ENCODE peak calls at places on chromosomes 7 and 10, in four cellular contexts. Q, Z, W and J are unnamed samples.
A peak's percentile ranks its signal among the peaks of the same experiment; 100 is the strongest.

GRCh38 chr10:76231258-76231934 is 800.0 kb downstream of the LRMDA start:
- DNase-seq in Q (no peak), Z (no peak), W (peak; percentile 79), J (no peak)

GRCh38 chr7:44258865-44259546 is 58.2 kb downstream of the YKT6 start:
- DNase-seq in Q (no peak), Z (no peak), W (no peak), J (no peak)

GRCh38 chr7:1494866-1495563 is 9.2 kb downstream of the INTS1 start:
- DNase-seq in Q (no peak), Z (no peak), W (no peak), J (no peak)

GRCh38 chr7:74653686-74654181 is 3.8 kb upstream of the GTF2I start:
- DNase-seq in Q (no peak), Z (no peak), W (no peak), J (no peak)

GRCh38 chr10:92810934-92811532 is 37.3 kb upstream of the EXOC6 start:
- DNase-seq in Q (no peak), Z (no peak), W (no peak), J (no peak)

GRCh38 chr10:102384053-102384452 is 11.5 kb upstream of the NFKB2 start:
- DNase-seq in Q (no peak), Z (no peak), W (peak; percentile 82), J (no peak)

GRCh38 chr10:118407026-118407425 is 64.9 kb upstream of the FAM204A start:
- DNase-seq in Q (no peak), Z (no peak), W (no peak), J (no peak)

GRCh38 chr10:30184397-30185033 is 125.1 kb upstream of the JCAD start:
- DNase-seq in Q (no peak), Z (no peak), W (no peak), J (no peak)

GRCh38 chr10:75210193-75211006 is at the start of gene VDAC2:
- DNase-seq in Q (peak; percentile 86), Z (peak; percentile 95), W (peak; percentile 95), J (peak; percentile 73)

GRCh38 chr7:29003703-29004102 is 45.6 kb upstream of the TRIL start:
- DNase-seq in Q (no peak), Z (no peak), W (no peak), J (no peak)

GRCh38 chr7:140242057-140243031 is 65.6 kb upstream of the KDM7A start:
- DNase-seq in Q (no peak), Z (no peak), W (peak; percentile 82), J (no peak)

GRCh38 chr7:56121440-56121839 is 5.2 kb upstream of the NUPR2 start:
- DNase-seq in Q (no peak), Z (no peak), W (no peak), J (no peak)

GRCh38 chr10:79385804-79386531 is 38.7 kb downstream of the PPIF start:
- DNase-seq in Q (peak; percentile 40), Z (peak; percentile 33), W (peak; percentile 85), J (no peak)

GRCh38 chr10:71972746-71973695 is 8.8 kb downstream of the CHST3 start:
- DNase-seq in Q (no peak), Z (no peak), W (no peak), J (no peak)

GRCh38 chr10:103241262-103242011 is 4.2 kb upstream of the RPEL1 start:
- DNase-seq in Q (no peak), Z (no peak), W (peak; percentile 73), J (peak; percentile 10)

GRCh38 chr10:68988530-68989316 is at the start of gene KIFBP:
- DNase-seq in Q (peak; percentile 96), Z (peak; percentile 89), W (peak; percentile 98), J (peak; percentile 98)

GRCh38 chr7:80088705-80089104 is 45.9 kb upstream of the GNAI1 start:
- DNase-seq in Q (no peak), Z (no peak), W (no peak), J (no peak)

GRCh38 chr10:9035355-9035754 is 980.9 kb downstream of the GATA3 start:
- DNase-seq in Q (no peak), Z (no peak), W (no peak), J (no peak)

GRCh38 chr10:55629792-55630490 is 731.1 kb downstream of the ZWINT start:
- DNase-seq in Q (no peak), Z (no peak), W (peak; percentile 80), J (peak; percentile 24)

GRCh38 chr7:149496642-149497391 is 792 bp downstream of the ZNF746 start:
- DNase-seq in Q (no peak), Z (peak; percentile 72), W (peak; percentile 74), J (peak; percentile 13)

GRCh38 chr7:104795086-104795485 is 218.9 kb upstream of the KMT2E start:
- DNase-seq in Q (no peak), Z (no peak), W (no peak), J (no peak)
- H3K27ac ChIP-seq in Q (no peak overlapping the region), Z (no peak overlapping the region), W (no peak overlapping the region), J (no peak overlapping the region)

DNA sequence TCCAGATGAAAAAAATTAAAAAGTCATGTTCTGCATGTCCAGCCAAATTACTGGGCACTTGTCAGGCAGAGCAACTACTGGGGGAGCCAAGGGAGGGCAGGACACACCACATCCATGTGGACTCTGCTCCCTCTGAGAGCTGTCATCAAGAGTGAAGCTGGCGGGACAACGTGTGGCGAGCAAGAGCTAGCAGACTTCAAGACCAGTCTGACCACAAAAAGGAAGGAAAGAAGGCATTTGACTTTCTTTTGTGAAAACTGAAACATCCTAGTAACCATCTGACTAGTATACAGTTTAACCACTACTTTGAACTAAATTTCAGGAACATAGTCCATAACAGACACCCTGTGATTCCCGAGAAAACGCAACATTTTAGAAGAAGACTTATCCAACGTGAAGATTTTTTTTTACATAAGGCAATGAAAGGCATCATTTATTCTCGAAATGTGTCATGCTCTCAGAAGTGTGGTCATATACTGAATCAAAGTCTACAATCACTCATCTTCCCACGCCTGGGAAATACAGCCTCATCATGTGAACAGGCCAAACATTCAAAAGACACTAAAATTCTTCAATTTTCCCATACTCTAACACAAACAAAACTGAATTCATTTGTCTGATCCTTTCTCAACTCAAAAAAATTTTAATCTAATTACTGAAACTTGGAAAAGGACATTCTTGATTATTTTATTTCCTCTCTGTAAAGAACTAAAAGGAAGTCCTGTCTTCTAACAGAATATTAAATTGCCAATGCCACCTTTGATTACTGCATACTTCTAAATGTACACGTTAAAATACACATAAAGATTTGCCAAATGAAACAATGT is 15.5 kb downstream of the CYTH3 start:
- DNase-seq in Q (no peak), Z (no peak), W (no peak), J (peak; percentile 89)
- H3K27ac ChIP-seq in Q (no peak overlapping the region), Z (no peak overlapping the region), W (no peak overlapping the region), J (peak overlapping the region; percentile 93)

GRCh38 chr7:50591098-50591479 is 25.9 kb upstream of the DDC start:
- DNase-seq in Q (no peak), Z (no peak), W (no peak), J (no peak)

GRCh38 chr7:50592940-50593339 is 27.7 kb upstream of the DDC start:
- DNase-seq in Q (no peak), Z (no peak), W (no peak), J (no peak)

GRCh38 chr7:50590535-50590934 is 25.3 kb upstream of the DDC start:
- DNase-seq in Q (no peak), Z (no peak), W (no peak), J (no peak)

GRCh38 chr7:50594136-50594535 is 28.9 kb upstream of the DDC start:
- DNase-seq in Q (no peak), Z (no peak), W (no peak), J (no peak)

DNA sequence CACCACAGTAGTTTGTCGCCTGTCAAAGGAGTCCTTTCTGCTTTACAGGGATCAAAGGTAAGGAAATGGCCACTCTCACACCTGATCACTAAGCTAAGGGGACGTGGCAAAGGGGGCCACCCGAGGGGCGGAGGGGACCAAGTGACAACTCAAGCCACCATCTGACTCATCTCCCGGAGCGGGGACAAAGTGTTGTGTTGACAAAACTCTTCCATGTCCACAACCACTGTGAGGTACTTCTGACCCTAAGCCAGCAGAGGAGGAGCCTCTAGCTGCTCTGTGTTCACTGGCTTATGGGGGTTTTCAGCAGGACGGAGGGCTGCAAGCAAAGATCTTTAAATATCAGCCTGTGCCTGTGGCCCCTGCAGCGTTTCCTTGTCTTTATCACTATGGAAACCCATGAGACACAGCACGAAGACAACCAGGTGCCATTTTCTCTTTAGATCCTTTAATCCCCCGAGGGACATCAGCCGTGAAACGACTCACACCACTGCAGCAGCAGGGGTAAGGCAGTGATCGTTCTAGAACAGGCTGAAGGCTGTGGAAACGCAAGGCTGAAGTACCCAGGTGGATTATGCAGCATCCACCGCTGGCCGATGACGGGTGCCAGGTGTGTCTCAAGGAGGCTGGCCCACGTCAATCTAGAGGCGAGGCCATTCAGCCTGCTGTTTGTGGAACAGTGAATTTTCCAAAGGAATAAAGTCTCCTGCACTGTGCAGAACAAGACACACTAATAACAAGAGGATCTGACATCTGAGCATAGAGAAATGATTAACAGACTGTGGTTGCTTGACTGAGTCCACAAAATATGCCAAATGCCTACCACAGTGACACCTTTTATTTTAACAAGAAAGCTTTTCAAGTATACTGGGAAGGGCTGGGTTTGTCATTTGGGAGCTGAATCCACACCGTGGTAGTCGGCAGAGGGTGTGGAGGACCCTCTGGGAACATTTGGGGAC is 26.6 kb upstream of the DDC start:
- DNase-seq in Q (no peak), Z (no peak), W (peak; percentile 41), J (no peak)
- H3K27ac ChIP-seq in Q (no peak overlapping the region), Z (no peak overlapping the region), W (no peak overlapping the region), J (no peak overlapping the region)

DNA sequence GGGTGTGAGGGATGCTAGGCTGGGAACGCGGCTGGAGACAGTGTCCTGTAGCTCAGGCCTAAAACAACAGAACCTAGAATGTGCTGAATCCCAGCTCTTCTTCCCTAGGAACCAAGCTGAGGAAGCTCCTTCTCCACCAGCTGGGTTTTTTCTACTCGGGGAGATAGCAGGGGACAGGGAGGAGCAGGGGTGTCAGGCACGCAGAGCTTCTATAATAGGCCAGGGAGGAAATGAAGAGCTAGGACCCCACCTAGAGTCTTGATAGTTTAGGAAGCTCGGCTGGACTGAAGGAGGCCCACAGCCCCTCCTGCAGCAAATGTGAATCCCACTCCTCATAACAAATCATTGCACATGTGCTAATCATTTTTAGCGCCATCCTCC is 24.0 kb upstream of the FAM180A start:
- DNase-seq in Q (no peak), Z (no peak), W (no peak), J (no peak)
- H3K27ac ChIP-seq in Q (no peak overlapping the region), Z (no peak overlapping the region), W (no peak overlapping the region), J (no peak overlapping the region)

GRCh38 chr10:124679401-124679800 is 64.8 kb downstream of the FAM53B start:
- DNase-seq in Q (no peak), Z (no peak), W (no peak), J (no peak)
- H3K27ac ChIP-seq in Q (peak overlapping the region; percentile 76), Z (no peak overlapping the region), W (no peak overlapping the region), J (no peak overlapping the region)

DNA sequence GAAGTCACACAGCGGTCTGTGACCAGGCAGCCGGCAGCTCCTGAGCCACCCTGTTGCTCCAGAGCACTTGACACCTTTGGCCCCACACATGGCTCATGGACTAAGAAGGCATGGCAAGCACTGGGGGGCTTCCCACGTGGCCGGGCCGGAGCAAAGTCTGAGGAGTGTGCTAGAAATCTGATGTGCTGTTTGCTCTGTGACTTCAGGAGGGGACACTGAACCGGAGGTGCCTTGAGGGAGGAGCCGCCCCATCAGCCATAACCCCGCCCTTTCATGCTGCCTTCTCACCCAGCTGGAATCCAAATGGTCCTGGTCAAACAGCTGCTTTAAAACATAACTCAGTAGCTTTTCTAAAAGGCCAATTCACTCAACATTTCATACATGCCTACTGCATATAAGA is 33.5 kb downstream of the PROSER2 start:
- DNase-seq in Q (no peak), Z (no peak), W (no peak), J (no peak)
- H3K27ac ChIP-seq in Q (no peak overlapping the region), Z (no peak overlapping the region), W (no peak overlapping the region), J (no peak overlapping the region)